ENCODE peak calls at places on chromosomes 4 and X, in five cellular contexts. One of them, this sample, is unnamed.

GRCh38 chr4:142563682-142564291 is 282.3 kb downstream of the INPP4B start:
- DNase-seq in PC-9: no peak
- DNase-seq in mammary epithelial cell: peak; percentile 55
- DNase-seq in GM23338: no peak
- DNase-seq in suprapubic skin: no peak
- DNase-seq in this sample: peak; percentile 66

GRCh38 chr4:120940547-120940946 is 18.0 kb upstream of the PRDM5 start:
- DNase-seq in PC-9: no peak
- DNase-seq in mammary epithelial cell: no peak
- DNase-seq in GM23338: no peak
- DNase-seq in suprapubic skin: no peak
- DNase-seq in this sample: no peak

GRCh38 chr4:21769404-21770147 is 179.0 kb downstream of the KCNIP4 start:
- DNase-seq in PC-9: peak; percentile 64
- DNase-seq in mammary epithelial cell: peak; percentile 80
- DNase-seq in GM23338: no peak
- DNase-seq in suprapubic skin: no peak
- DNase-seq in this sample: peak; percentile 84

GRCh38 chrX:10121787-10122186 is 35.0 kb upstream of the CLCN4 start:
- DNase-seq in PC-9: no peak
- DNase-seq in mammary epithelial cell: no peak
- DNase-seq in GM23338: no peak
- DNase-seq in suprapubic skin: no peak
- DNase-seq in this sample: no peak

GRCh38 chr4:128298129-128298758 is 10.6 kb upstream of the PGRMC2 start:
- DNase-seq in PC-9: no peak
- DNase-seq in mammary epithelial cell: no peak
- DNase-seq in GM23338: no peak
- DNase-seq in suprapubic skin: no peak
- DNase-seq in this sample: no peak

GRCh38 chr4:155377281-155377680 is 516 bp upstream of the MAP9 start:
- DNase-seq in PC-9: peak; percentile 37
- DNase-seq in mammary epithelial cell: peak; percentile 3
- DNase-seq in GM23338: no peak
- DNase-seq in suprapubic skin: no peak
- DNase-seq in this sample: no peak

GRCh38 chr4:6647582-6648230 is 7.2 kb downstream of the MRFAP1 start:
- DNase-seq in PC-9: no peak
- DNase-seq in mammary epithelial cell: no peak
- DNase-seq in GM23338: no peak
- DNase-seq in suprapubic skin: no peak
- DNase-seq in this sample: no peak

GRCh38 chr4:3494501-3494900 is 31.4 kb downstream of the DOK7 start:
- DNase-seq in PC-9: no peak
- DNase-seq in mammary epithelial cell: no peak
- DNase-seq in GM23338: no peak
- DNase-seq in suprapubic skin: no peak
- DNase-seq in this sample: no peak

GRCh38 chr4:78432896-78433295 is 118.7 kb upstream of the ANXA3 start:
- DNase-seq in PC-9: no peak
- DNase-seq in mammary epithelial cell: peak; percentile 31
- DNase-seq in GM23338: no peak
- DNase-seq in suprapubic skin: no peak
- DNase-seq in this sample: peak; percentile 48

GRCh38 chr4:76590847-76591281 is 155.8 kb downstream of the SHROOM3 start:
- DNase-seq in PC-9: no peak
- DNase-seq in mammary epithelial cell: peak; percentile 73
- DNase-seq in GM23338: peak; percentile 37
- DNase-seq in suprapubic skin: no peak
- DNase-seq in this sample: no peak

GRCh38 chr4:183658362-183659028 is 490 bp downstream of the RWDD4 start:
- DNase-seq in PC-9: no peak
- DNase-seq in mammary epithelial cell: peak; percentile 28
- DNase-seq in GM23338: peak; percentile 42
- DNase-seq in suprapubic skin: peak; percentile 67
- DNase-seq in this sample: peak; percentile 24

GRCh38 chrX:24956828-24957227 is 58.9 kb downstream of the ARX start:
- DNase-seq in PC-9: no peak
- DNase-seq in mammary epithelial cell: peak; percentile 39
- DNase-seq in GM23338: no peak
- DNase-seq in suprapubic skin: no peak
- DNase-seq in this sample: no peak

GRCh38 chr4:59180969-59181368 is 2019.2 kb upstream of the ADGRL3 start:
- DNase-seq in PC-9: no peak
- DNase-seq in mammary epithelial cell: no peak
- DNase-seq in GM23338: no peak
- DNase-seq in suprapubic skin: no peak
- DNase-seq in this sample: no peak

GRCh38 chr4:109472343-109472761 is 38.7 kb downstream of the SEC24B start:
- DNase-seq in PC-9: peak; percentile 77
- DNase-seq in mammary epithelial cell: peak; percentile 91
- DNase-seq in GM23338: no peak
- DNase-seq in suprapubic skin: no peak
- DNase-seq in this sample: peak; percentile 85

GRCh38 chrX:53294024-53294648 is 12.8 kb upstream of the IQSEC2 start:
- DNase-seq in PC-9: no peak
- DNase-seq in mammary epithelial cell: no peak
- DNase-seq in GM23338: no peak
- DNase-seq in suprapubic skin: no peak
- DNase-seq in this sample: no peak

GRCh38 chr4:176139518-176139917 is 55.9 kb downstream of the SPATA4 start:
- DNase-seq in PC-9: no peak
- DNase-seq in mammary epithelial cell: no peak
- DNase-seq in GM23338: no peak
- DNase-seq in suprapubic skin: no peak
- DNase-seq in this sample: no peak

GRCh38 chr4:67809502-67809901 is 55.3 kb upstream of the GNRHR start:
- DNase-seq in PC-9: no peak
- DNase-seq in mammary epithelial cell: no peak
- DNase-seq in GM23338: peak; percentile 18
- DNase-seq in suprapubic skin: no peak
- DNase-seq in this sample: no peak

GRCh38 chr4:103567591-103567990 is 152.2 kb downstream of the TACR3 start:
- DNase-seq in PC-9: no peak
- DNase-seq in mammary epithelial cell: no peak
- DNase-seq in GM23338: no peak
- DNase-seq in suprapubic skin: no peak
- DNase-seq in this sample: no peak

GRCh38 chrX:124086411-124086810 is 124.9 kb downstream of the STAG2 start:
- DNase-seq in PC-9: no peak
- DNase-seq in mammary epithelial cell: no peak
- DNase-seq in GM23338: no peak
- DNase-seq in suprapubic skin: no peak
- DNase-seq in this sample: no peak

GRCh38 chr4:151402150-151402865 is 6.7 kb upstream of the FHIP1A start:
- DNase-seq in PC-9: no peak
- DNase-seq in mammary epithelial cell: no peak
- DNase-seq in GM23338: no peak
- DNase-seq in suprapubic skin: no peak
- DNase-seq in this sample: no peak

GRCh38 chrX:103540145-103540544 is 20.9 kb upstream of the RAB40A start:
- DNase-seq in PC-9: no peak
- DNase-seq in mammary epithelial cell: peak; percentile 43
- DNase-seq in GM23338: no peak
- DNase-seq in suprapubic skin: no peak
- DNase-seq in this sample: no peak

GRCh38 chr4:127120706-127121105 is 512.1 kb upstream of the INTU start:
- DNase-seq in PC-9: no peak
- DNase-seq in mammary epithelial cell: no peak
- DNase-seq in GM23338: no peak
- DNase-seq in suprapubic skin: no peak
- DNase-seq in this sample: no peak

GRCh38 chrX:155767101-155767878 is 113.9 kb upstream of the VAMP7 start:
- DNase-seq in PC-9: peak; percentile 65
- DNase-seq in mammary epithelial cell: peak; percentile 80
- DNase-seq in GM23338: peak; percentile 87
- DNase-seq in suprapubic skin: peak; percentile 61
- DNase-seq in this sample: peak; percentile 28

GRCh38 chrX:108511721-108512120 is 72.1 kb downstream of the COL4A5 start:
- DNase-seq in PC-9: no peak
- DNase-seq in mammary epithelial cell: peak; percentile 51
- DNase-seq in GM23338: no peak
- DNase-seq in suprapubic skin: no peak
- DNase-seq in this sample: peak; percentile 15

GRCh38 chrX:119880552-119881437 is 9.2 kb downstream of the NDUFA1 start:
- DNase-seq in PC-9: peak; percentile 67
- DNase-seq in mammary epithelial cell: peak; percentile 29
- DNase-seq in GM23338: peak; percentile 52
- DNase-seq in suprapubic skin: no peak
- DNase-seq in this sample: no peak

GRCh38 chr4:70902577-70903281 is 560 bp downstream of the MOB1B start:
- DNase-seq in PC-9: no peak
- DNase-seq in mammary epithelial cell: no peak
- DNase-seq in GM23338: peak; percentile 57
- DNase-seq in suprapubic skin: no peak
- DNase-seq in this sample: peak; percentile 33

GRCh38 chr4:113327513-113327912 is 278.1 kb downstream of the ANK2 start:
- DNase-seq in PC-9: no peak
- DNase-seq in mammary epithelial cell: no peak
- DNase-seq in GM23338: no peak
- DNase-seq in suprapubic skin: no peak
- DNase-seq in this sample: no peak

GRCh38 chr4:4693258-4693657 is 151.4 kb upstream of the STX18 start:
- DNase-seq in PC-9: peak; percentile 68
- DNase-seq in mammary epithelial cell: peak; percentile 26
- DNase-seq in GM23338: no peak
- DNase-seq in suprapubic skin: no peak
- DNase-seq in this sample: peak; percentile 17

GRCh38 chr4:67522851-67523671 is 22.2 kb downstream of the CENPC start:
- DNase-seq in PC-9: no peak
- DNase-seq in mammary epithelial cell: no peak
- DNase-seq in GM23338: no peak
- DNase-seq in suprapubic skin: no peak
- DNase-seq in this sample: peak; percentile 13

DNA sequence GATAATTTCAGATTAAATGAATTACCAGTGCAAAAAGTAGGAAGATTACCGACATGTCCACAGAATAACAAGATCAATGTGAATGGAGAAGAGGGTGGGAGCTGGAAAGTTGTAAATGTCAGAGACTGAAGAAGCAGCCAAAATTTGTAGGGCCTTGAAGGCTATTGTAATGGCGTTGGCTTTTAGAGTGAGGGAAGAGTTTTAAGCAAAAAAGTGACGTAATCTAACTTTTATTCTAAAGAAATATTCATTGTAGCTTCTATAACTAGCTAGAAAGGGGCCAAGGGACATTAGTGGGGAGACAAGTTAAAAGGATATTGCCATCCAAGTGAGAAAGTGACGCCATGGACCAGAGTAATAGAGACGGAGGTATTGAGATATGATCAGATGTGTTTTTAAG is 63.3 kb upstream of the PCDH7 start:
- DNase-seq in PC-9: no peak
- DNase-seq in mammary epithelial cell: no peak
- DNase-seq in GM23338: no peak
- DNase-seq in suprapubic skin: no peak
- DNase-seq in this sample: no peak
- TF ChIP-seq CTCF in PC-9: no peak
- TF ChIP-seq CTCF in mammary epithelial cell: no peak
- TF ChIP-seq CTCF in GM23338: no peak
- TF ChIP-seq CTCF in suprapubic skin: no peak
- TF ChIP-seq CTCF in this sample: no peak

DNA sequence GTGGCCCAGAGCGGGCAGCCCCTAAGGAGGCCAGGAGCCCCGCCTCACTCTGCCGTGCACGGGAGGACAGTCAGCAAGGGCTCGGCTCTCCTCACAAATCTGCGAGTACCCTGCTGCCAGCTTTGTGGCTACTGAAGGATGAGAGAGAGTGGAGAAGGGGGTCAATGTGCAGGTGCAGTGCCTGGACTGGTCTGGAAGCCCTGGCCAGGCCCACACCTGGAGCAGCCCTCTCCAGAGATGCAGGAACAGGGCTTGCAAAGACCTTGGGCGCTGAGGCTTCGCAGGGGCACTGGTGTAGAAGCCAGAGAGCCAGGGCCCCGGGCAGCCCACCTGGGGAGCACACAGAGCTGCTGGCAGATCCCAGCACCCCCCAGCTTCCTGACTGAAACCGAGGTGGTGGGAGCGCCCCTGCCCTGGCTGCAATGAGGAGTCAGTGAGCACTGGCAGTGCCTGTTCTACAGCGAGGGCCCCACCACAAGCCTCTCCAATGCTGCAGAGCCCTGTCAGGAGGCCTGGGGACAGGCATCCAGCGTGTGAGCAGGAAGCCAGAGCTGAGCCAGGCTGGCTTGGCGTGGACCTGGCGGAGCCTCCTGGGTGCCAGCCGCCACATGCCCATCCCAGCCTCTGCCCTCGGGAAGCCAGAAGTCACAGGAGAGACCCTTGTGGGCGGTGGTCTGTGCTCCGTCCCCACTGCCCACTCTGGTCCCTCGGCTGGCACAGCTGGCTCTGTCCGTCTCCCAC is 3.9 kb downstream of the SPON2 start:
- DNase-seq in PC-9: no peak
- DNase-seq in mammary epithelial cell: no peak
- DNase-seq in GM23338: no peak
- DNase-seq in suprapubic skin: peak; percentile 63
- DNase-seq in this sample: no peak
- H3K27ac ChIP-seq in PC-9: no peak overlapping the region
- H3K27ac ChIP-seq in mammary epithelial cell: no peak overlapping the region
- H3K27ac ChIP-seq in GM23338: no peak overlapping the region
- H3K27ac ChIP-seq in suprapubic skin: no peak overlapping the region
- H3K27ac ChIP-seq in this sample: no peak overlapping the region

DNA sequence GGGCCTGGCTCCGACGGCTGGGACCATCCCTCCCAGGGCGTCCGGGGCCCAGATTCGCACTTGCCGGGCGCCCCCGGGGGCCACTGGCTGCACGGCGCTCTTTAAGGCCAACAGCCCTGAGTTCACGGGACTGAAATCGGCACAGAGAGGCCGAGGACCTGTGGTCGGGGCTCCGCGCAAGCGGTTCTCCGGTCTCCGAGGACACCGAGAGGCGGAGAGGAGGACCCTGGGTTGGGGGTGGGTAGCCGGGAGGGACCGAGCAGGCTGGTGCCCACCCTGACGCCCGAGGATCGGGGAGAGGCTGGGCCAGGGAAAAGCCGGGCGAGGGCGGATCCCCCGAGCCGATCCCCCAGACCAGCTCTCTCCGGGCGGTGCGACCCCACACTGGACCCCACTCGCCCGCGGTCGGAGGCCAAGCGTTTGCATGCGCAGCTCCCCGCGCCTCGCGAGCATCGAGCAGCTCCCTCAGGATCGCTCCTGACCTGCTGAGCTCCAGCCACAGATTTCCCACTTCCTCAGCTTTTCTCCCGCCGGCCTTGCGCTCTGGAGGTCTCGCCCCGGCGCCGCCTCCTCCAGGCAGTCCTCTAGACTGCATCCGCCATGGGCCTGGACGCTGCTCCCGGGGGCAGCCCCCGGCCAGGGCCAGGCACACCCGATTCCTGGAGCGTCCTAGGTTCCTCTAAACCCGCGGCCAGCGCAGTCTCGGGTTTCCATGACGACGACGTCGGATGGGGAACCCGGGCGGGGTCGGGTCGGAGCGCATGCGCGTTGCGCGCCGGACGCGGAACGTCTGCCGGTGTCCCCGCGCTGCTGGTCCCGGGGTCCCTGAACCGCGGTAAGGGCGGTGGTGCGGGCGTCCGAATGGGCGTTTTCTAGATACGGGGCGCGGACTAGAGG is 17.6 kb upstream of the NAT8L start:
- DNase-seq in PC-9: peak; percentile 55
- DNase-seq in mammary epithelial cell: peak; percentile 60
- DNase-seq in GM23338: peak; percentile 97
- DNase-seq in suprapubic skin: peak; percentile 79
- DNase-seq in this sample: peak; percentile 47
- H3K27me3 ChIP-seq in PC-9: no peaks in the 10 kb centered on the region
- H3K27me3 ChIP-seq in mammary epithelial cell: peaks cover 4% of the 10 kb centered on the region
- H3K27me3 ChIP-seq in GM23338: peaks cover 85% of the 10 kb centered on the region
- H3K27me3 ChIP-seq in suprapubic skin: peaks cover 69% of the 10 kb centered on the region
- H3K27me3 ChIP-seq in this sample: peaks cover 48% of the 10 kb centered on the region

GRCh38 chr4:10403633-10404445 is 53.4 kb downstream of the ZNF518B start:
- DNase-seq in PC-9: no peak
- DNase-seq in mammary epithelial cell: peak; percentile 45
- DNase-seq in GM23338: peak; percentile 70
- DNase-seq in suprapubic skin: no peak
- DNase-seq in this sample: peak; percentile 51
- TF ChIP-seq CTCF in PC-9: peak; percentile 54
- TF ChIP-seq CTCF in mammary epithelial cell: peak; percentile 60
- TF ChIP-seq CTCF in GM23338: peak; percentile 69
- TF ChIP-seq CTCF in suprapubic skin: peak; percentile 30
- TF ChIP-seq CTCF in this sample: peak; percentile 89

This sample was measured in foreskin keratinocyte.